ENCODE peak calls at places on chromosome X, in nine cellular contexts. K is lower lobe of right lung; T is dorsolateral prefrontal cortex; E is A172; Q is germinal center; H is BE2C; I is activated gamma-delta T cell treated with anti-CD3 and anti-CD28 coated beads, Interleukin-2, amount 50 U/mL, for 16 hours; X is left ventricle myocardium inferior; Z is GM12892. C is an unnamed sample.

GRCh38 chrX:15188039-15188438 is 81.8 kb downstream of the ASB9 start:
- DNase-seq in E (no peak), T (no peak), Z (no peak), I (no peak), H (no peak), X (no peak), Q (no peak), K (no peak), C (no peak)

GRCh38 chrX:19624754-19625153 is 109.4 kb upstream of the MAP3K15 start:
- DNase-seq in H (no peak), T (no peak), K (no peak), E (peak), X (no peak), Z (no peak), Q (no peak), I (no peak), C (no peak)

GRCh38 chrX:109155161-109155560 is 326.7 kb downstream of the GUCY2F start:
- DNase-seq in E (no peak), Z (no peak), I (no peak), Q (no peak), T (no peak), H (no peak), K (no peak), X (no peak), C (no peak)

GRCh38 chrX:114626323-114626722 is 42.4 kb downstream of the HTR2C start:
- DNase-seq in E (peak), Q (no peak), T (no peak), I (no peak), Z (no peak), K (no peak), X (no peak), H (peak), C (no peak)

GRCh38 chrX:43595931-43596330 is 60.2 kb upstream of the MAOA start:
- DNase-seq in Z (no peak), K (no peak), E (no peak), X (no peak), H (no peak), T (no peak), I (no peak), Q (no peak), C (no peak)

GRCh38 chrX:153971632-153972367 is at the start of gene HCFC1:
- DNase-seq in T (peak), I (peak), Q (peak), K (peak), Z (peak), X (peak), H (peak), E (peak), C (peak)

GRCh38 chrX:50941638-50942037 is 31.1 kb downstream of the BMP15 start:
- DNase-seq in E (no peak), X (no peak), H (peak), K (no peak), Z (no peak), I (no peak), Q (no peak), T (no peak), C (no peak)

GRCh38 chrX:50704360-50704759 is 109.6 kb downstream of the SHROOM4 start:
- DNase-seq in X (no peak), Z (no peak), K (no peak), T (no peak), H (no peak), I (no peak), Q (no peak), E (no peak), C (no peak)

GRCh38 chrX:121733514-121733913 is 686.1 kb downstream of the GLUD2 start:
- DNase-seq in H (no peak), Q (no peak), E (peak), I (no peak), X (no peak), Z (no peak), K (no peak), T (no peak), C (no peak)

GRCh38 chrX:136629084-136629750 is 18.7 kb upstream of the CD40LG start:
- DNase-seq in Z (no peak), H (no peak), T (no peak), Q (no peak), X (no peak), I (no peak), K (no peak), E (no peak), C (no peak)

GRCh38 chrX:78979789-78980464 is 34.7 kb downstream of the P2RY10 start:
- DNase-seq in T (no peak), Z (no peak), I (no peak), H (no peak), E (no peak), X (no peak), Q (no peak), K (no peak), C (no peak)

GRCh38 chrX:12843668-12844279 is 23.1 kb upstream of the TLR7 start:
- DNase-seq in T (no peak), Z (no peak), I (no peak), E (no peak), X (no peak), H (no peak), Q (no peak), K (no peak), C (no peak)

GRCh38 chrX:153967536-153968214 is 3.9 kb downstream of the HCFC1 start:
- DNase-seq in K (no peak), I (no peak), X (no peak), T (no peak), Z (no peak), H (peak), Q (no peak), E (no peak), C (no peak)

GRCh38 chrX:39152106-39152649 is 350.9 kb downstream of the MID1IP1 start:
- DNase-seq in X (peak), I (no peak), K (peak), E (no peak), Q (peak), Z (no peak), T (no peak), H (peak), C (no peak)

GRCh38 chrX:100410083-100410590 is at the start of gene PCDH19:
- DNase-seq in T (peak), X (peak), Q (peak), K (peak), E (no peak), I (no peak), H (peak), Z (peak), C (no peak)

GRCh38 chrX:51435101-51435500 is 61.3 kb downstream of the NUDT11 start:
- DNase-seq in Z (no peak), E (no peak), K (no peak), H (no peak), T (no peak), I (no peak), Q (no peak), X (no peak), C (no peak)

GRCh38 chrX:68833448-68833805 is 4.6 kb downstream of the EFNB1 start:
- DNase-seq in H (no peak), Q (no peak), Z (no peak), I (no peak), X (no peak), K (no peak), E (no peak), T (no peak), C (no peak)

GRCh38 chrX:53093177-53093655 is 726 bp upstream of the KANTR start:
- DNase-seq in K (peak), E (peak), Q (peak), X (peak), I (peak), T (peak), H (peak), Z (peak), C (peak)

GRCh38 chrX:136639506-136640176 is 8.3 kb upstream of the CD40LG start:
- DNase-seq in K (no peak), Q (no peak), T (no peak), H (peak), I (no peak), Z (no peak), X (no peak), E (no peak), C (no peak)

GRCh38 chrX:9207142-9207541 is 173.2 kb upstream of the FAM9B start:
- DNase-seq in E (no peak), X (no peak), K (no peak), Q (no peak), Z (no peak), H (no peak), I (no peak), T (no peak), C (no peak)

GRCh38 chrX:17860179-17860780 is 818 bp downstream of the RAI2 start:
- DNase-seq in T (peak), I (no peak), X (peak), E (no peak), H (no peak), Z (peak), Q (no peak), K (no peak), C (no peak)

GRCh38 chrX:106899841-106900240 is 3.3 kb downstream of the RIPPLY1 start:
- DNase-seq in H (no peak), E (no peak), T (no peak), X (no peak), Q (no peak), I (no peak), K (no peak), Z (no peak), C (no peak)

GRCh38 chrX:41276661-41277506 is 57.1 kb upstream of the DDX3X start:
- DNase-seq in E (no peak), I (no peak), Q (peak), T (no peak), Z (no peak), K (no peak), X (no peak), H (no peak), C (peak)

GRCh38 chrX:115226929-115227328 is 7.0 kb downstream of the LRCH2 start:
- DNase-seq in Z (no peak), K (no peak), Q (no peak), I (no peak), X (no peak), T (no peak), E (no peak), H (peak), C (no peak)

C was measured in tibial artery.